ENCODE peak calls at places on chromosomes 12 and 14, in five cellular contexts. N is astrocyte of the cerebellum, L is fibroblast of villous mesenchyme, S is IMR-90, E is DND-41. G is an unnamed sample.

GRCh38 chr12:104957388-104958008 is 592 bp downstream of the SLC41A2 start:
- DNase-seq in N (no peak), E (no peak), L (no peak), S (no peak), G (peak)

GRCh38 chr12:1791104-1791927 is 29.0 kb upstream of the LRTM2 start:
- DNase-seq in N (peak), L (peak), S (peak), E (peak), G (peak)

GRCh38 chr12:108722992-108723766 is 8.1 kb downstream of the CORO1C start:
- DNase-seq in E (no peak), S (peak), L (peak), N (peak), G (no peak)

GRCh38 chr14:100076630-100077029 is 11.4 kb downstream of the EVL start:
- DNase-seq in E (peak), S (peak), N (no peak), L (peak), G (no peak)

GRCh38 chr12:56256326-56256960 is 1.7 kb downstream of the ANKRD52 start:
- DNase-seq in L (no peak), N (no peak), S (peak), E (no peak), G (no peak)

GRCh38 chr14:101020971-101021370 is 117.4 kb upstream of the RTL1 start:
- DNase-seq in L (no peak), S (no peak), E (no peak), N (no peak), G (peak)

GRCh38 chr12:43976027-43976426 is 140.1 kb downstream of the TMEM117 start:
- DNase-seq in E (no peak), L (no peak), S (peak), N (no peak), G (no peak)

GRCh38 chr14:36515105-36515593 is 4.9 kb downstream of the NKX2-1 start:
- DNase-seq in E (no peak), S (no peak), N (no peak), L (no peak), G (no peak)

GRCh38 chr12:75323663-75324062 is 6.5 kb downstream of the CAPS2 start:
- DNase-seq in S (no peak), E (no peak), N (no peak), L (no peak), G (no peak)

GRCh38 chr12:990308-990648 is 745 bp upstream of the ERC1 start:
- DNase-seq in L (peak), S (peak), E (peak), N (peak), G (no peak)

GRCh38 chr12:93032748-93033147 is 103.7 kb upstream of the EEA1 start:
- DNase-seq in N (no peak), L (peak), E (no peak), S (peak), G (no peak)

GRCh38 chr12:109192358-109192757 is 76.0 kb downstream of the ACACB start:
- DNase-seq in E (no peak), L (no peak), N (no peak), S (peak), G (no peak)

GRCh38 chr12:19428261-19428660 is 11.0 kb upstream of the AEBP2 start:
- DNase-seq in E (peak), S (no peak), L (peak), N (no peak), G (no peak)

GRCh38 chr12:76860301-76860700 is 18.5 kb downstream of the CSRP2 start:
- DNase-seq in L (no peak), E (no peak), S (no peak), N (no peak), G (no peak)

GRCh38 chr12:120466560-120467315 is 2.8 kb downstream of the SRSF9 start:
- DNase-seq in L (peak), S (peak), N (no peak), E (peak), G (peak)

GRCh38 chr12:91985002-91985767 is 160.5 kb downstream of the BTG1 start:
- DNase-seq in L (peak), E (no peak), N (no peak), S (peak), G (no peak)

GRCh38 chr12:62576503-62576902 is 109.9 kb downstream of the MON2 start:
- DNase-seq in L (no peak), S (no peak), E (no peak), N (no peak), G (no peak)

GRCh38 chr12:124626841-124627502 is 59.6 kb upstream of the NCOR2 start:
- DNase-seq in S (peak), L (peak), N (peak), E (no peak), G (no peak)

GRCh38 chr14:69328765-69329164 is 68.8 kb downstream of the GALNT16 start:
- DNase-seq in S (no peak), N (no peak), L (no peak), E (no peak), G (no peak)

GRCh38 chr12:1592444-1593231 is 1.7 kb downstream of the FBXL14 start:
- DNase-seq in S (peak), N (no peak), L (peak), E (peak), G (peak)

GRCh38 chr14:67934087-67934486 is 114.5 kb downstream of the RAD51B start:
- DNase-seq in L (peak), N (peak), E (peak), S (peak), G (no peak)

GRCh38 chr12:78795934-78796445 is 68.6 kb upstream of the SYT1 start:
- DNase-seq in E (no peak), L (no peak), N (no peak), S (no peak), G (no peak)

GRCh38 chr12:109753959-109754358 is 40.3 kb downstream of the FAM222A start:
- DNase-seq in E (no peak), S (no peak), L (no peak), N (no peak), G (no peak)

GRCh38 chr14:89750206-89750867 is 204.2 kb downstream of the EFCAB11 start:
- DNase-seq in S (peak), E (no peak), N (no peak), L (peak), G (no peak)

GRCh38 chr12:53103860-53104305 is 597 bp downstream of the SOAT2 start:
- DNase-seq in N (no peak), S (no peak), L (no peak), E (peak), G (no peak)

GRCh38 chr12:70535896-70536374 is 101.3 kb downstream of the PTPRB start:
- DNase-seq in N (no peak), S (no peak), L (no peak), E (no peak), G (no peak)

GRCh38 chr12:27905285-27906126 is 67.0 kb downstream of the PTHLH start:
- DNase-seq in N (no peak), S (no peak), E (no peak), L (no peak), G (no peak)
- TF ChIP-seq CTCF in N (no peak), S (no peak), E (no peak), L (no peak), G (no peak)

DNA sequence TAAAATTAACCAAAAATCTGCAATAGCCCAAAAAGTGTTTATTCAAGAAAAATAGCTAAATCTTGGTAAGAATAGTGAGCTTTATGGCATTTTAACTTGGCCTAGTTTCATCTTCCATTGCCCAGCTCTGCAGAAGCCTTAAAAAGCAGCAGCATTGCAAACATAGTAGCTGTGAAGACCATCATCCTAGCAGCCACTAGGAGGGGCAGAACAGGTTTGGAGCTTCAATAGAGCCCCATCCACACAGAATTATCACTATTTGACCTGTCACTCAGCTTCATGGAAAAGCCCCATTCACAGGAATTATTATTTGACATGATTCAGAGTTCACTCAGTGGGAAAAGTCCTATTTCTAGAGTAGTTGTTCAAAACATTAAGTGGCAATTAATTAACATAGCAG is 7.3 kb downstream of the CLEC14A start:
- DNase-seq in N (no peak), E (no peak), S (no peak), L (no peak), G (no peak)
- TF ChIP-seq CTCF in N (no peak), E (no peak), S (peak), L (peak), G (no peak)

DNA sequence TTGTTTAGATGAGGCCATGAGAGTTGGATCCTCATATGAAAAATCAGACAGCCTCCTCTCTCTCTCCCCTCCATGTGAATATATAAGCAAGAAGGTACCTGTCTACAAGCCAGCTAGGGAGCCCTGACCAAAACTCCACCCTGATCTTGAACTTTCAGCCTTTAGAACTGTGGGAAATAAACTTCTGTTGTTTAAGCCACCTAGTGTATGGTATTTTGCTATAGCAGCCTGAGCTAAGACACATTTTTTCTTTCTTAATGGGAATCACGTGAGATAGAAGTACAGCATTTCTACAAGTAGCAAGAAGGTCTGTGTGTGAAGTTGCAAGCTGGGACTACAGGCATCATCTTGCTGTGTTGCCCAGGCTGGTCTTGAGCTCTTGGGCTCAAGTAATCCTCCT is 16.3 kb upstream of the ABHD12B start:
- DNase-seq in E (no peak), L (peak), N (no peak), S (no peak), G (no peak)
- TF ChIP-seq CTCF in E (no peak), L (peak), N (no peak), S (peak), G (no peak)

DNA sequence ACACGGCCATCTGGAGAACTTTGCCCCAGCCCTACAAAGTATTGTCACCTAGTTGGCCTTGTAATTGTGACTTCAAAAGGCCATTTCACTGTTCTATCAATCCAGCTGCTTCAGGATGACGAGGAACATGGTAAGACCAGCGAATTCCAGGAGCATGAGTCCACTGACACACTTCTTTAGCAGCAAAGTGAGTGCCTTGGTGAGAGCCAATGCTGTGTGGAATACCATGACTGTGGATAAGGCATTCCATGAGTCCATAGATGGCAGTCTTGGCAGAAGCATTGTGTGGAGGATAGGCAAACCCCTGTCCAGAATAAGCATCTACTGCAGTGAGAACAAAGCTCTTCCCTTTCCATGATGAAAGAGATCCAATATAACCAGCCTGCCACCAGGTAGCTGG is 1009.1 kb upstream of the USP15 start:
- DNase-seq in E (no peak), N (no peak), L (no peak), S (no peak), G (no peak)
- TF ChIP-seq CTCF in E (no peak), N (no peak), L (no peak), S (no peak), G (no peak)

GRCh38 chr12:41794341-41794740 is 350.3 kb downstream of the GXYLT1 start:
- DNase-seq in E (no peak), N (no peak), S (no peak), L (no peak), G (no peak)

GRCh38 chr12:41795066-41795465 is 349.6 kb downstream of the GXYLT1 start:
- DNase-seq in S (peak), N (peak), L (peak), E (no peak), G (no peak)

GRCh38 chr12:41801261-41801660 is 343.4 kb downstream of the GXYLT1 start:
- DNase-seq in E (no peak), L (no peak), S (no peak), N (no peak), G (no peak)

GRCh38 chr12:41795910-41796309 is 348.8 kb downstream of the GXYLT1 start:
- DNase-seq in N (no peak), L (no peak), S (no peak), E (no peak), G (no peak)
- TF ChIP-seq CTCF in N (peak), L (no peak), S (no peak), E (no peak), G (no peak)

GRCh38 chr12:94563261-94563660 is 87.1 kb downstream of the TMCC3 start:
- DNase-seq in N (no peak), L (no peak), S (no peak), E (no peak), G (no peak)

GRCh38 chr12:94557896-94558295 is 92.5 kb downstream of the TMCC3 start:
- DNase-seq in E (no peak), S (no peak), L (no peak), N (no peak), G (no peak)

GRCh38 chr12:94561943-94562411 is 88.4 kb downstream of the TMCC3 start:
- DNase-seq in S (no peak), L (no peak), N (no peak), E (no peak), G (no peak)

GRCh38 chr12:94558612-94559011 is 91.7 kb downstream of the TMCC3 start:
- DNase-seq in N (no peak), E (no peak), S (no peak), L (no peak), G (no peak)

DNA sequence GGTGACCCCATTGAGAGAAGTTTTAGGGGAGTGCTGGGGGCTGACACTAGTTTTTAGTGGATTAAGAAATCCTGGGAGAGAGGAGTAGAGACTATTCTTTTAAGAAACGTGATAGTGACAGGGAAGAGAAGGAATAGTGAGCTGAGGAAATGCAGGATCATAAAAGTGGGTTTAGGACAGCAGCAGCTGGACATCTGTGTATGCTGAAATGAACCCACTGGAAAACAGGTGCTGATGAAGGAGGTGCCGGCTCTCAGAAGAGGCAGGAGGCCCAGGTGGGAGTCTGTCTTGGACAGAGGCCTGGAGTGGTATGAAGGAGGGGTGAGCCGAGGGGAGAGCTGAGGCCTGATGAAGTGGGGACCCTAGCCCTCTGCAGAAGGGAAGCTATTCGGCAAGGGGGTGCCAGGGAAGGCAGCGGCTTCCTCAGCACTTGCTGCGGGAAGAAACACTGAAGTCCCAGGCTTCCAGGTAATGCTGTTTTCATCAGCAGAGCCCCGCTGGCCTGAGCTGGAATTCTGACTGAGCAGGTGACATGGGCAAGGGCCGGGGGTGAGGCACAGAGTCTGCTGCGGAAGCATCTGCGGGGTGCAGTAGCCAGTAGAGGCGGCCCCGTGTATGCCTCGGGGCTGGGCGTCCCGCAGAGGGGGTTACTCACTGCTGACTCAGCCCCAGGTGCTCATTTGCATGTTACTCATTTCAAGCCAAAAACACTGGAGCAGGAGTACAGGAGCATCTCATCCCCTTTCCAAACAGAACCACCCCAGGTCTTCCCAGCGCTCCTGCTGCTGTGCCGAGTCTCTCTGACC is 89.7 kb downstream of the TMCC3 start:
- DNase-seq in E (no peak), S (peak), N (peak), L (peak), G (no peak)
- TF ChIP-seq CTCF in E (no peak), S (no peak), N (no peak), L (no peak), G (no peak)

GRCh38 chr12:42807766-42808165 is 218.2 kb upstream of the PRICKLE1 start:
- DNase-seq in E (no peak), N (no peak), L (no peak), S (no peak), G (no peak)

GRCh38 chr12:42801271-42801670 is 211.7 kb upstream of the PRICKLE1 start:
- DNase-seq in E (no peak), S (no peak), L (no peak), N (no peak), G (no peak)

GRCh38 chr12:42807251-42807650 is 217.7 kb upstream of the PRICKLE1 start:
- DNase-seq in L (no peak), N (no peak), S (no peak), E (no peak), G (no peak)

GRCh38 chr12:42802688-42803279 is 213.2 kb upstream of the PRICKLE1 start:
- DNase-seq in L (no peak), S (peak), E (no peak), N (no peak), G (no peak)

GRCh38 chr12:42804928-42805327 is 215.4 kb upstream of the PRICKLE1 start:
- DNase-seq in L (no peak), S (no peak), N (no peak), E (no peak), G (no peak)
- TF ChIP-seq CTCF in L (no peak), S (no peak), N (no peak), E (no peak), G (no peak)

GRCh38 chr12:131603106-131604033 is 107.5 kb upstream of the SFSWAP start:
- DNase-seq in S (no peak), E (no peak), L (no peak), N (no peak), G (no peak)
- TF ChIP-seq CTCF in S (no peak), E (no peak), L (no peak), N (no peak), G (no peak)

DNA sequence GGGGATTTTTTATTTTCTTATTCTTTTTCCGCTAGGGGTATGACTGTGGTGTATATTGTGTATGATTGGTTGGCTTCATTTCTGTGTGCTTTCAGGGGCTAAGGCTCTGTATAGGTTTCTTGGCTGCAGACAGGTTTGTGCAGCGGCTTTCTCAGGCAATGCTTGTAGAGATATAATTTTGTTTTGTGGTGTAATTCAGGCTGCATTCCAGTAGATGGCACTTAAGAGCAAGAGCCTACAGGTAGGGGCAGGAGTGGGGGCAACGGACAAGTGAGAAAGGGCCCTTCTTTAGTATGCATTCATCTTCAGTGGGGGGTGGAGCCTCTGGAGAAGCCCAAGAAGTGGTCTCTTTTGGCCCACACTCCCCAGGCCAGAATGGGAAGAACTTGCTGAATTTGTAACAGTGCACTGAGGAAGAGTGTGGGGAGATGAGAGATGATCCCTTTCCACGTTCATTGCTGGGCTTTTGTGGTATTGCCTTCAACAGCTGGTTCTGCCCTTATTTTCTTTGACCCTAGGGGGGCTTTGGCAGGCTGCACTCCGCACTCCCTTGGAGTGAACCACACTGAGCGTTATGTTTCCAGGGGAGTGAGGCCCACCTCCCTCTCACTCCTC is 78.6 kb downstream of the IFNG-AS1 start:
- DNase-seq in N (no peak), E (no peak), L (peak), S (no peak), G (no peak)
- TF ChIP-seq CTCF in N (peak), E (peak), L (peak), S (peak), G (no peak)

GRCh38 chr14:32384464-32384863 is 55.4 kb downstream of the AKAP6 start:
- DNase-seq in E (no peak), S (no peak), N (no peak), L (no peak), G (no peak)

GRCh38 chr14:32383337-32384009 is 54.4 kb downstream of the AKAP6 start:
- DNase-seq in N (no peak), L (no peak), S (no peak), E (no peak), G (no peak)

GRCh38 chr14:32381869-32382268 is 52.8 kb downstream of the AKAP6 start:
- DNase-seq in E (no peak), L (no peak), N (no peak), S (no peak), G (no peak)

GRCh38 chr14:32379447-32379846 is 50.3 kb downstream of the AKAP6 start:
- DNase-seq in S (no peak), N (no peak), L (no peak), E (no peak), G (no peak)

DNA sequence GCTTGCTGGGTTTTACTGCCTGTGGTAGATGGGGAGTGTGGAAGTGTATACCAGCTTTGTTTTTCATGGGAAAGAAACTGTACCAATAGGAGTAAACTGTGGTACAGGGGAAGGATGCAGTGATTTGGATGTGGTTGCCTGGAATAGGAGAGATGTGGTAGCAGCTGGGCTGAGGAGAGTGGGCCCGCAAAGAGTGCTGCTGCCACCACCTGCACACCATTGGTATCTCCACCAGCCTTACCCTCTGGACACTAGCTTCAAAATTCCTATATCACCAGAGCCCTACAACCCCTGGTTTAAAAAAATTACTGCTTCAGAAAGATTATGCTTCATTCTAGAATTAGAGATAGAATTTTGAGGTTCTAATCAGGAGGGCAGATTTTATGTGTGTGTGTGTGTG is 53.6 kb downstream of the AKAP6 start:
- DNase-seq in S (no peak), N (peak), E (no peak), L (no peak), G (no peak)
- TF ChIP-seq CTCF in S (peak), N (peak), E (peak), L (peak), G (no peak)

G was measured in CD8-positive, alpha-beta T cell.